ENCODE peak calls at places on chromosomes 4 and X, in four cellular contexts. B is HepG2, H is K562, O is GM12878. G is an unnamed sample.

GRCh38 chr4:186725422-186726149 is 1.9 kb upstream of the FAT1 start:
- DNase-seq in O (no peak), H (peak), B (peak), G (peak)

GRCh38 chr4:2394544-2394943 is 23.9 kb downstream of the ZFYVE28 start:
- DNase-seq in O (no peak), H (no peak), B (no peak), G (no peak)

GRCh38 chrX:134999469-134999868 is 8.7 kb downstream of the SMIM10 start:
- DNase-seq in O (peak), B (peak), H (no peak), G (peak)

GRCh38 chr4:87965501-87965975 is 10.0 kb upstream of the SPP1 start:
- DNase-seq in O (no peak), B (no peak), H (no peak), G (no peak)

GRCh38 chr4:24630937-24631336 is 46.6 kb upstream of the DHX15 start:
- DNase-seq in H (no peak), B (peak), O (no peak), G (no peak)

GRCh38 chr4:22237155-22237751 is 278.6 kb downstream of the ADGRA3 start:
- DNase-seq in H (peak), O (no peak), B (peak), G (peak)

GRCh38 chr4:107689912-107690587 is 30.0 kb downstream of the PAPSS1 start:
- DNase-seq in O (no peak), H (no peak), B (peak), G (no peak)

GRCh38 chr4:24705016-24705753 is 90.2 kb upstream of the SOD3 start:
- DNase-seq in H (no peak), B (no peak), O (no peak), G (no peak)

GRCh38 chr4:4388418-4388817 is 1.5 kb downstream of the NSG1 start:
- DNase-seq in O (no peak), B (no peak), H (no peak), G (no peak)

GRCh38 chr4:127778102-127778501 is 4.0 kb upstream of the HSPA4L start:
- DNase-seq in B (peak), H (no peak), O (no peak), G (no peak)

GRCh38 chr4:152513078-152513477 is 22.8 kb downstream of the FBXW7 start:
- DNase-seq in H (no peak), O (no peak), B (no peak), G (no peak)

DNA sequence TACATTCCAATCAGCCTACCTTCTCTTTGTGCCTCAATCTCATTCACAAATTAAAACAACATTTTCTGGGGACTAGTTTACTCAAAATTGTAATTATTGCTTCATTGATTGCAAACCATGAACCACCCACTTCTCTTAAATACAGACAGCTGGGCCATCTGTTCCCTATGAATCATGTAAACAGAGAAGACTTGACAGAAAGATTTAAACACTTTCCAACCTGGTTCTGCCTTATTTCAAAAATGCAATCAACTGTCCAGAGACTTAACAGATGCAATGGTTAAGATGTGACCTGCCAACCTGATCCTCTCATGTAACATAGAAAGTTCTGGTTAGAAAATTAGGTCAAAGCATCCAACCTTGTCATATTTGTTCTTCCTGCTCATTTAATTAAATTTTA is 20.8 kb upstream of the SERTM2 start:
- DNase-seq in H (no peak), O (no peak), B (no peak), G (no peak)
- TF ChIP-seq FOXK2 in H (no peak), O (no peak), B (no peak), G (no peak)

GRCh38 chrX:118522230-118522926 is 26.8 kb downstream of the DOCK11 start:
- DNase-seq in B (no peak), H (no peak), O (no peak), G (no peak)

GRCh38 chrX:118525146-118525725 is 29.6 kb downstream of the DOCK11 start:
- DNase-seq in H (no peak), O (no peak), B (no peak), G (no peak)

GRCh38 chrX:118524344-118524743 is 28.7 kb downstream of the DOCK11 start:
- DNase-seq in H (no peak), O (no peak), B (no peak), G (no peak)

GRCh38 chrX:118526149-118526548 is 30.5 kb downstream of the DOCK11 start:
- DNase-seq in B (no peak), O (no peak), H (no peak), G (no peak)

DNA sequence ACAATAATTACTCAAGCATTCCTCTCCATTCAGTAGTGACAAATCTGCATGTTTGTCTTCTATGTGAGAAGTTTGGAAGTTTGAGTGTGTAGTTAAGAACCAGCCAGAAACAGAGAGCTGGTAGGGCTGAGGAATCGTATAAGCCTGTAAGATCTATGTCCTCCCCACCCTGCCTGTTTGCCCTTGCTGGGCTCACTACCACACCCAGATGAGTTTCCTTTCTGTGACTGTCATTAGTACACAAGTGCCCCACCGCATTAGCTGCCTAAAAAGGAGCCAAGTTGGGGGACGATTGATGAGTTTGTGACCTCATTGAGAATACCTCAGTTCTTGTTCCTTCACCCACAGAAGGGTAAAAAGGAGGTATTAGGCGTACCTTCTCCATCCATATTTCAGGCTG is 28.3 kb downstream of the DOCK11 start:
- DNase-seq in B (no peak), O (no peak), H (no peak), G (no peak)
- TF ChIP-seq BHLHE40 in B (no peak), O (no peak), H (no peak), G (no peak)

GRCh38 chr4:118817178-118817930 is 18.6 kb downstream of the SEC24D start:
- DNase-seq in B (no peak), O (no peak), H (no peak), G (no peak)

GRCh38 chr4:118816538-118817177 is 19.3 kb downstream of the SEC24D start:
- DNase-seq in H (no peak), O (no peak), B (no peak), G (no peak)

GRCh38 chr4:118814054-118814453 is 21.9 kb downstream of the SEC24D start:
- DNase-seq in B (no peak), H (no peak), O (no peak), G (no peak)

GRCh38 chr4:118813561-118813960 is 22.4 kb downstream of the SEC24D start:
- DNase-seq in O (no peak), H (no peak), B (no peak), G (no peak)

GRCh38 chr4:118814901-118815300 is 21.0 kb downstream of the SEC24D start:
- DNase-seq in O (no peak), H (no peak), B (no peak), G (no peak)
- TF ChIP-seq FOXK2 in O (no peak), H (no peak), B (no peak), G (no peak)

DNA sequence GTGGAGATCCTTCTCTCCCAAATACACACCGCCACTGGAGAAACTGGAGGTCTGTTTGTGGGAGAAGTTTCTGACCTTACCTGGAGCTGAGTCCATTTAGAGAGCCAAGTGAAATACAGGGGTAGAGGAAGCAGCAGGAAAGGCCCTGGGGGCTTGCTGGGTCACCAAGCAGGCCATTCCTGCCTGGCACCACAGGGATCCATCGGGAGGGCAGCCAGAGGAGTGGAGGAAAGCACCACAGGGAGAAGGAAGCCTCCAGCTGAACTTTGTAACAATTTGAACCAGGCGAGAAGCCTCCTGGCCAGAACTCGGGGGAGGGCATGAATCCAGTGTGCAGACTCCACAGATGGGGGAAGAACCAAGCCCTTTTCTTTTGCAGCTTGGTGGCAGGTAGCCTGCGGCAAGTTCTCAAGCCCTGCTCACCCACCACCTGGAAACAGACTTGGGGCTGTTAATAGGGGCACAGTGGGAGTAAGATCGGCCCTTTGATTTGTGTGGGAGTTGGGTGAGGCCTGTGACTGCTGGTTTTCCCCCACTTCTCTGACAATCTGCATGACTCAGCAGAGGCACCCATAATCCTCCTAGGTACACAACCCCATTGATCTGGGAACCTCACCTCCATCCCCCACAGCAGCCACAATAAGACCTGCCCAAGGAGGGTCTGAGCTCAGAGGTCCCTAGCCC is 94.6 kb downstream of the IRS4 start:
- DNase-seq in O (no peak), H (no peak), B (no peak), G (no peak)
- TF ChIP-seq BHLHE40 in O (no peak), H (no peak), B (no peak), G (no peak)

DNA sequence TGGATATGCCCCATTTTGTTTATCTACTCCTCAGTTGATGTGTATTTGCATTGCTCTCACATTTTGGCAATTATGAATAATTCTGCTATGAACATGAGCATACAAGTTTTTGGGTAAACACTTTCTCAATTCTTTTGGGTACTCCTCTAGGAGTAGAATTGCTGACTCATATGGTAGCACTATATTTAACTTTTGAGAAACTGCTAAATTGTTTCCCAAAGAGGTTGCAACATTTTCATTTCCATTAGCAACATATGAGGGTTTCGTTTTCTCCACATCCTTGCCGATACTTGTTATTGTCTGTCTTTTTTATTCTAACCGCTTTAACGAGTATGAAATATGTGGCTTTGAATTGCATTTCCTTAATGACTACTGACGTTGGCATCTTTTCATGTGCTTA is 185.4 kb downstream of the TSPAN5 start:
- DNase-seq in O (no peak), B (no peak), H (no peak), G (no peak)
- TF ChIP-seq FOXK2 in O (no peak), B (no peak), H (no peak), G (no peak)